ENCODE peak calls at places on chromosomes 16 and 17, in five cellular contexts. F is SK-N-SH, I is HepG2, D is H1, L is GM12891. S is an unnamed sample.

GRCh38 chr17:4530799-4531730 is 24.1 kb downstream of the MYBBP1A start:
- DNase-seq in F (no peak), I (no peak), D (no peak), L (no peak), S (no peak)

GRCh38 chr16:4846503-4846900 is 586 bp downstream of the GLYR1 start:
- DNase-seq in D (no peak), L (peak), F (peak), I (peak), S (peak)

GRCh38 chr17:73349138-73349537 is 37.3 kb upstream of the CDC42EP4 start:
- DNase-seq in F (no peak), I (no peak), L (no peak), D (no peak), S (no peak)

GRCh38 chr16:72256398-72257048 is 84.6 kb upstream of the PMFBP1 start:
- DNase-seq in L (no peak), D (no peak), I (no peak), F (no peak), S (no peak)

GRCh38 chr17:61833536-61834203 is 29.7 kb downstream of the BRIP1 start:
- DNase-seq in D (no peak), F (no peak), L (no peak), I (no peak), S (no peak)

GRCh38 chr17:60941028-60941427 is 263.4 kb downstream of the BCAS3 start:
- DNase-seq in F (no peak), L (no peak), I (no peak), D (no peak), S (no peak)

GRCh38 chr17:57410169-57410568 is 153.8 kb downstream of the MSI2 start:
- DNase-seq in D (no peak), L (no peak), F (no peak), I (no peak), S (no peak)

GRCh38 chr17:39791296-39791992 is 53.7 kb downstream of the GRB7 start:
- DNase-seq in F (no peak), D (no peak), L (no peak), I (no peak), S (no peak)

GRCh38 chr17:10744509-10745000 is 14.7 kb upstream of the TMEM220 start:
- DNase-seq in I (peak), F (peak), L (no peak), D (no peak), S (no peak)

GRCh38 chr16:64182985-64183384 is 938.9 kb downstream of the CDH11 start:
- DNase-seq in F (no peak), D (no peak), I (no peak), L (no peak), S (no peak)

GRCh38 chr16:57341441-57342303 is 16.9 kb upstream of the CCL22 start:
- DNase-seq in D (no peak), F (peak), L (no peak), I (no peak), S (no peak)

GRCh38 chr17:33169580-33170285 is 123.4 kb downstream of the ASIC2 start:
- DNase-seq in L (no peak), I (no peak), F (no peak), D (no peak), S (no peak)

GRCh38 chr16:29816694-29817441 is 916 bp downstream of the PAGR1 start:
- DNase-seq in I (peak), F (peak), D (no peak), L (peak), S (peak)

GRCh38 chr16:55171241-55171640 is 152.8 kb upstream of the IRX6 start:
- DNase-seq in D (no peak), I (no peak), F (no peak), L (no peak), S (no peak)

GRCh38 chr16:57536306-57537193 is at the start of gene CCDC102A:
- DNase-seq in L (no peak), F (peak), D (no peak), I (no peak), S (no peak)

GRCh38 chr16:86029131-86029741 is 130.3 kb downstream of the IRF8 start:
- DNase-seq in D (no peak), I (no peak), F (no peak), L (no peak), S (no peak)

GRCh38 chr16:89473791-89474414 is 16.5 kb downstream of the ANKRD11 start:
- DNase-seq in F (no peak), L (no peak), I (no peak), D (no peak), S (no peak)

GRCh38 chr16:51133130-51133529 is 17.9 kb downstream of the SALL1 start:
- DNase-seq in I (no peak), D (no peak), L (no peak), F (no peak), S (no peak)

GRCh38 chr16:48629016-48629415 is 19.0 kb upstream of the N4BP1 start:
- DNase-seq in D (no peak), F (no peak), I (no peak), L (no peak), S (no peak)

GRCh38 chr16:78045865-78046581 is 23.7 kb downstream of the CLEC3A start:
- DNase-seq in F (peak), I (peak), D (peak), L (peak), S (peak)

GRCh38 chr16:27689711-27690110 is 139.8 kb downstream of the KATNIP start:
- DNase-seq in D (no peak), I (no peak), L (no peak), F (no peak), S (no peak)

GRCh38 chr17:2050246-2050866 is 4.5 kb upstream of the HIC1 start:
- DNase-seq in L (no peak), D (no peak), I (no peak), F (peak), S (no peak)

GRCh38 chr17:2263183-2263954 is 40.2 kb downstream of the SMG6 start:
- DNase-seq in D (no peak), L (no peak), I (no peak), F (no peak), S (no peak)

GRCh38 chr17:1752425-1752941 is 9.4 kb upstream of the SERPINF1 start:
- DNase-seq in F (no peak), I (no peak), L (peak), D (no peak), S (no peak)

GRCh38 chr17:9968881-9969280 is 63.8 kb upstream of the RCVRN start:
- DNase-seq in I (no peak), L (no peak), D (no peak), F (no peak), S (no peak)

GRCh38 chr17:19403021-19403420 is 8.0 kb upstream of the RNF112 start:
- DNase-seq in F (no peak), L (no peak), D (no peak), I (no peak), S (no peak)

GRCh38 chr17:67434061-67434525 is 57.0 kb downstream of the PITPNC1 start:
- DNase-seq in L (no peak), F (no peak), I (no peak), D (no peak), S (no peak)

GRCh38 chr17:54867634-54868033 is 33.0 kb upstream of the TOM1L1 start:
- DNase-seq in I (no peak), D (no peak), F (no peak), L (no peak), S (no peak)

GRCh38 chr16:9818702-9819101 is 363.5 kb downstream of the GRIN2A start:
- DNase-seq in I (no peak), D (no peak), L (no peak), F (no peak), S (no peak)

GRCh38 chr17:29918922-29919856 is 10.8 kb downstream of the SSH2 start:
- DNase-seq in I (no peak), L (no peak), D (no peak), F (no peak), S (no peak)

GRCh38 chr17:55588858-55589257 is 77.6 kb upstream of the SMIM36 start:
- DNase-seq in F (no peak), D (no peak), L (no peak), I (no peak), S (no peak)

GRCh38 chr16:85658504-85659326 is 30.0 kb downstream of the GINS2 start:
- DNase-seq in D (no peak), L (no peak), F (no peak), I (no peak), S (no peak)

GRCh38 chr17:49180303-49180702 is 30.1 kb downstream of the GNGT2 start:
- DNase-seq in L (peak), F (peak), D (no peak), I (peak), S (peak)

GRCh38 chr17:80878876-80879722 is 112.5 kb upstream of the CHMP6 start:
- DNase-seq in I (no peak), L (no peak), D (no peak), F (no peak), S (no peak)

GRCh38 chr17:77318491-77319210 is 177.9 kb downstream of the SEC14L1 start:
- DNase-seq in D (no peak), L (no peak), I (no peak), F (peak), S (peak)

GRCh38 chr17:72119280-72119962 is 1.4 kb upstream of the SOX9 start:
- DNase-seq in F (no peak), D (no peak), L (no peak), I (no peak), S (no peak)

GRCh38 chr17:28744802-28745051 is 916 bp downstream of the TRAF4 start:
- DNase-seq in L (no peak), I (no peak), D (no peak), F (no peak), S (no peak)

GRCh38 chr17:77723071-77723908 is 235.2 kb upstream of the TNRC6C start:
- DNase-seq in F (no peak), D (no peak), L (no peak), I (no peak), S (no peak)

DNA sequence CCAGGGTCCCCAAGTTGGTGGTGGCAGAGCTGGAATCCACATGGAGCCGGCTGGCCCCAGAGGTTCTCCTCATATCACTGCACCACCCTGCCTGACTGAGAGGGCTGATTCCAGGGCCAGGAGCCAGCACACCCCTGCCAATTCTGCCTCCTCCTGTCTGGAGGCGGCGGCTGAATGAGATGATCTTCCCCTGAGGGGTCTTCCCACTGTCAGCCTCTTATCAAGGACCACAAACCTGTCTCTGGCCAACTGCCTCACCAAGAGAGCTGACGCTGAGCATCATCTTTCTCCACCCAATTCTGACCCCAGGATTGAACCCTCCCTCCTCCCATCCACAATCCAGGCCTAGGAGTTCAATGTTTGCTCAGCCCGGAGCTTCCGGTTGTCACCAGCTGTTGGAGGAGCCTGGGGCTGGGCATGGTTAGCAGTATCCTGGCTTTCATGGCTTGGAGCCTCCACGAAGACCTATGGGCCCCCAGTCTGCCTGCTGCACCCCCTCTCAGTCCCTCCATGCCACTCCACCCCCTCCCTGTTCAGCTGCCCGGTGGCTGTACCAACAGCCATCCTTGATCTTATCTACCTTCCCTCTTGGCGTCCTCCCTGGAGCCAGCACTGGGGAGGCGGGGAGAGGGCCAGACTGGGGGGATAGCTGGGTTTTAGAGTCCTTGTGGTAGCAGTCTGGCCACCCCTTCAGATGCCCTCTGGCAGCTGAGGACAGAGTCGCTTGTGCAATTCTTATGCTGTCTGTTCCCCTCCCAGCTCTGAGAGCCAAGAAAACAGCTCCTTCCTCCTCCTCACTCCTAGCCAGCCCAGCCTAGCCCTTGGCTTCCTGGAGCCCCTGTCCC is 25.6 kb downstream of the ABCC3 start:
- DNase-seq in L (no peak), I (peak), F (peak), D (no peak), S (no peak)
- TF ChIP-seq POLR2AphosphoS5 in L (no peak), I (no peak), F (no peak), D (no peak), S (no peak)

GRCh38 chr16:11612110-11612981 is 25.6 kb upstream of the LITAF start:
- DNase-seq in L (no peak), F (no peak), I (peak), D (no peak), S (no peak)

GRCh38 chr16:11610580-11610979 is 23.9 kb upstream of the LITAF start:
- DNase-seq in L (no peak), D (no peak), I (no peak), F (no peak), S (no peak)

GRCh38 chr16:11615756-11616447 is 29.2 kb upstream of the LITAF start:
- DNase-seq in I (peak), L (no peak), D (peak), F (no peak), S (no peak)

GRCh38 chr16:11614587-11615175 is 28.0 kb upstream of the LITAF start:
- DNase-seq in L (no peak), D (no peak), I (no peak), F (no peak), S (no peak)

DNA sequence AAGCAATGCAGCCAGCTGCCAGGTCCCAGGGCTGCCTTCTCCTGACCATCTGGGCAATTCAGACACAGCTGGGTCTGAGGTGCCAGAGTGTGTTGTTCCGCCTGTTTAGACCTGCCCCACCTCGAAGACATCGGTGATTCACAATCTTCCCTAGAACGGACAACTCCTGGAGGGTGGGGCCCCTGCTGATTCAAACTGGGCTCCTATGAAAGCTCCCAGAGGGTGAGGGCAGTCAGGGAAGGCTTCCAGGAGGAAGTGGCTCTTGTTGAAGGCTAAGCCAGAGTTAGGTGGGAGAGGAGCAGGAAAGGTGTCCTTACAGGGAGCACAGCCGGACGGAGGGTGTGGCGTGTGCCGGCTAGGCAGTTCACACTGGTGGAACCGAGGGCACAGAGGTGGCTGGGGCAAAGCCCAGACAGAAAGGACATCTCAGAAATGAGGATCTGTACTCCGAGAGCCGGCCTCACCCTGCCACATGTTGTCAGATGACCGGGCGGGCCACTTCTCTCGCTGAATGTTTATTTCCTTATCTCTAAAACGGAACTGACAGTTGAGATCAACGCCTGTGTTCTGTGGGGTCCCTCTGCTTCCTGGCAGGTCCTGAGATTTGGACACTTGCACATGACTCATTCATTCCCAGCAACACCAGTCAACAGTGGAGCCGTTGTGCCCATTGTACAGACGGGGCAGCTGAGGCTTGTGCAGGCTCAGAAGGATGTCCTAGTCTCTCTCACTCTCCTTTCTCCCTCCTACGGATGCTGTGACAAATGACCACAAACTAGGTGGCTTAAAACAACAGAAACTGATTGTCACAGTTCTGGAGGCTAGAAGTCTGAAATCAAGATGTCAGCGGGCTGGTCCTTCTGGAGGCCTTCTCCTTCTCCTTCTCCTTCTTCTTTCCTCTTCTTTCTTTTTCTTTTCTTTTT is 26.9 kb upstream of the LITAF start:
- DNase-seq in L (no peak), I (peak), F (no peak), D (no peak), S (no peak)
- TF ChIP-seq TAF1 in L (peak), I (no peak), F (no peak), D (no peak), S (no peak)

GRCh38 chr17:51087072-51087757 is 33.5 kb downstream of the SPAG9 start:
- DNase-seq in F (no peak), D (no peak), L (no peak), I (no peak), S (no peak)

GRCh38 chr17:51088287-51088686 is 32.4 kb downstream of the SPAG9 start:
- DNase-seq in L (no peak), D (no peak), I (no peak), F (no peak), S (no peak)

GRCh38 chr17:51085150-51085805 is 35.4 kb downstream of the SPAG9 start:
- DNase-seq in I (no peak), L (no peak), F (no peak), D (no peak), S (no peak)

GRCh38 chr17:51079049-51079448 is 41.6 kb downstream of the SPAG9 start:
- DNase-seq in F (no peak), D (no peak), L (no peak), I (no peak), S (no peak)

GRCh38 chr17:51083976-51084375 is 36.7 kb downstream of the SPAG9 start:
- DNase-seq in L (no peak), I (no peak), D (no peak), F (no peak), S (no peak)
- TF ChIP-seq POLR2AphosphoS5 in L (no peak), I (no peak), D (no peak), F (no peak), S (no peak)

GRCh38 chr17:14303343-14304221 is 2.7 kb downstream of the HS3ST3B1 start:
- DNase-seq in L (no peak), I (no peak), F (no peak), D (no peak), S (no peak)

GRCh38 chr17:14302421-14303099 is 1.7 kb downstream of the HS3ST3B1 start:
- DNase-seq in F (peak), L (peak), I (peak), D (no peak), S (peak)

GRCh38 chr17:14301279-14301760 is 439 bp downstream of the HS3ST3B1 start:
- DNase-seq in I (no peak), L (no peak), F (peak), D (no peak), S (no peak)

GRCh38 chr17:14300628-14301278 is at the start of gene HS3ST3B1:
- DNase-seq in F (peak), D (peak), L (peak), I (peak), S (peak)

GRCh38 chr17:14301761-14302401 is 1.0 kb downstream of the HS3ST3B1 start:
- DNase-seq in F (no peak), L (no peak), I (no peak), D (no peak), S (no peak)
- TF ChIP-seq TAF1 in F (no peak), L (no peak), I (no peak), D (no peak), S (no peak)

DNA sequence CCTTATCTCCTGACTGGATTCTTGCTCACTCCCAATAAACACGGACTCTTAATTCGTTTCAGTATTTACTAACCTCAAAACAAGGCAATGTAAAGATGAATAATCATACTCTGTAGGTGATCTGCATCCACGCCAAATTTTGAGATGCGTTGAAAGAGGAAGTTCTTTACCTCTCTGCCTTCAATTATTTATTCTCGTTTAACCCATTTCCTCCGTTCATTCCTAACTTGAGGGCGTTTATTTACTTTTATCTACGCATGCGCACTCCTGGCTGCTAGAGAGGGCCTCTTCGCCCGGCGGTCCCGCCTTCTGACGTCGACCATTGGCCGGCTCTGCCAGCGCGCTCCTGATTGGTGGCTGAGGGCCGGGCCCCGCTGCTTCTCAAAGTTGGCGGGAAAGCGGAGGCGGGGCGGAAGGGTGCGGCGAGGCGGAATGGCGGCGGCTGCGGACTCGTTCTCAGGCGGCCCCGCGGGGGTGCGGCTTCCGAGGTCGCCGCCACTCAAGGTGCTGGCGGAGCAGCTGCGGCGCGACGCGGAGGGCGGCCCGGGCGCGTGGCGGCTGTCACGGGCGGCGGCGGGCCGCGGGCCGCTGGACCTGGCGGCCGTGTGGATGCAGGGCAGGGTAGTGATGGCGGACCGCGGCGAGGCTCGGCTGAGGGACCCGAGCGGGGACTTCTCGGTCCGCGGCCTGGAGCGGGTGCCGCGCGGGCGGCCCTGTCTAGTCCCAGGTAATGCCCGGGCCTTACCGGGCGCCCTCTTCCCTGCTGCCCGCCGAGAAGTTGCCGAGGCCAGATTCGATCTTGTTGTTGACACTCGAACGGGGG is at the start of gene RMI2:
- DNase-seq in D (peak), F (peak), L (peak), I (peak), S (peak)
- TF ChIP-seq POLR2AphosphoS5 in D (peak), F (no peak), L (peak), I (peak), S (no peak)

DNA sequence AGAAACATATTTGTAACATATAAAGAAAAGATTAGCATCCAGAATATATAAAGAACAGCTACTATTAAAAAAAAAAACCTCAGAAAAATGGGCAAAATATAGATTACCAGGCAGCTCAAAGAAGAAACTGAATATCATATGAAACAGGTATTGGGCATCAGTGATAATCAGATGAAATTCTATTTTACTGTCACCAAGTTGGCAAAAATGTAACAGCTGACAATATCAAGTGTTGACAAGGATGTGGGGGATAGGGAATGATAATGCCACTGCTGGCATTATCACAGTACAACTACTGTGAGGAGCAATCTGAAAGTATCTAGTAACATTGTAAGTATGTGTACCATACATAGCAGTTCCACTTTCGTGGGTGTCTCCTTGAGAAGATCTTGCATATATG is 50.2 kb downstream of the LCMT1 start:
- DNase-seq in L (no peak), I (no peak), F (no peak), D (no peak), S (no peak)
- TF ChIP-seq TAF1 in L (no peak), I (no peak), F (no peak), D (no peak), S (no peak)